ENCODE peak calls at places on chromosome 1, in ten cellular contexts. One of them, this sample, is unnamed.

GRCh38 chr1:119285482-119285881 is 83.1 kb upstream of the HAO2 start:
- DNase-seq in heart left ventricle: no peak
- DNase-seq in uterus: no peak
- DNase-seq in A549: peak; percentile 8
- DNase-seq in body of pancreas: no peak
- DNase-seq in adrenal gland: peak; percentile 23
- DNase-seq in stomach: no peak
- DNase-seq in H1: no peak
- DNase-seq in esophagus squamous epithelium: no peak
- DNase-seq in ovary: no peak
- DNase-seq in this sample: no peak

GRCh38 chr1:18348354-18348753 is 132.4 kb upstream of the KLHDC7A start:
- DNase-seq in A549: no peak
- DNase-seq in ovary: no peak
- DNase-seq in body of pancreas: no peak
- DNase-seq in heart left ventricle: no peak
- DNase-seq in uterus: no peak
- DNase-seq in stomach: no peak
- DNase-seq in H1: no peak
- DNase-seq in adrenal gland: no peak
- DNase-seq in esophagus squamous epithelium: no peak
- DNase-seq in this sample: no peak

GRCh38 chr1:78236711-78237110 is 190.9 kb downstream of the GIPC2 start:
- DNase-seq in H1: no peak
- DNase-seq in body of pancreas: no peak
- DNase-seq in ovary: no peak
- DNase-seq in heart left ventricle: no peak
- DNase-seq in esophagus squamous epithelium: no peak
- DNase-seq in A549: no peak
- DNase-seq in adrenal gland: no peak
- DNase-seq in uterus: no peak
- DNase-seq in stomach: no peak
- DNase-seq in this sample: no peak

GRCh38 chr1:194338241-194338948 is 1152.0 kb upstream of the B3GALT2 start:
- DNase-seq in uterus: no peak
- DNase-seq in stomach: no peak
- DNase-seq in ovary: no peak
- DNase-seq in A549: no peak
- DNase-seq in esophagus squamous epithelium: no peak
- DNase-seq in heart left ventricle: no peak
- DNase-seq in body of pancreas: no peak
- DNase-seq in adrenal gland: no peak
- DNase-seq in H1: no peak
- DNase-seq in this sample: no peak

GRCh38 chr1:2783435-2784397 is 17.8 kb downstream of the TTC34 start:
- DNase-seq in H1: no peak
- DNase-seq in ovary: no peak
- DNase-seq in body of pancreas: peak; percentile 1
- DNase-seq in esophagus squamous epithelium: no peak
- DNase-seq in heart left ventricle: no peak
- DNase-seq in stomach: no peak
- DNase-seq in uterus: no peak
- DNase-seq in A549: no peak
- DNase-seq in adrenal gland: no peak
- DNase-seq in this sample: no peak

GRCh38 chr1:63713627-63714481 is 60.0 kb upstream of the ROR1 start:
- DNase-seq in adrenal gland: no peak
- DNase-seq in H1: no peak
- DNase-seq in body of pancreas: peak; percentile 20
- DNase-seq in stomach: no peak
- DNase-seq in heart left ventricle: peak; percentile 36
- DNase-seq in uterus: no peak
- DNase-seq in esophagus squamous epithelium: no peak
- DNase-seq in ovary: no peak
- DNase-seq in A549: peak; percentile 42
- DNase-seq in this sample: no peak

GRCh38 chr1:200296091-200296661 is 113.7 kb downstream of the ZNF281 start:
- DNase-seq in heart left ventricle: no peak
- DNase-seq in uterus: no peak
- DNase-seq in stomach: no peak
- DNase-seq in ovary: no peak
- DNase-seq in H1: no peak
- DNase-seq in adrenal gland: no peak
- DNase-seq in A549: peak; percentile 32
- DNase-seq in esophagus squamous epithelium: no peak
- DNase-seq in body of pancreas: peak; percentile 34
- DNase-seq in this sample: no peak

GRCh38 chr1:185644531-185644930 is 89.7 kb upstream of the HMCN1 start:
- DNase-seq in body of pancreas: no peak
- DNase-seq in stomach: no peak
- DNase-seq in heart left ventricle: no peak
- DNase-seq in esophagus squamous epithelium: no peak
- DNase-seq in A549: peak; percentile 14
- DNase-seq in H1: no peak
- DNase-seq in uterus: no peak
- DNase-seq in adrenal gland: no peak
- DNase-seq in ovary: no peak
- DNase-seq in this sample: no peak

GRCh38 chr1:150015733-150016132 is 5.2 kb upstream of the OTUD7B start:
- DNase-seq in H1: no peak
- DNase-seq in heart left ventricle: no peak
- DNase-seq in body of pancreas: no peak
- DNase-seq in stomach: no peak
- DNase-seq in uterus: no peak
- DNase-seq in adrenal gland: no peak
- DNase-seq in ovary: no peak
- DNase-seq in A549: no peak
- DNase-seq in esophagus squamous epithelium: no peak
- DNase-seq in this sample: no peak

DNA sequence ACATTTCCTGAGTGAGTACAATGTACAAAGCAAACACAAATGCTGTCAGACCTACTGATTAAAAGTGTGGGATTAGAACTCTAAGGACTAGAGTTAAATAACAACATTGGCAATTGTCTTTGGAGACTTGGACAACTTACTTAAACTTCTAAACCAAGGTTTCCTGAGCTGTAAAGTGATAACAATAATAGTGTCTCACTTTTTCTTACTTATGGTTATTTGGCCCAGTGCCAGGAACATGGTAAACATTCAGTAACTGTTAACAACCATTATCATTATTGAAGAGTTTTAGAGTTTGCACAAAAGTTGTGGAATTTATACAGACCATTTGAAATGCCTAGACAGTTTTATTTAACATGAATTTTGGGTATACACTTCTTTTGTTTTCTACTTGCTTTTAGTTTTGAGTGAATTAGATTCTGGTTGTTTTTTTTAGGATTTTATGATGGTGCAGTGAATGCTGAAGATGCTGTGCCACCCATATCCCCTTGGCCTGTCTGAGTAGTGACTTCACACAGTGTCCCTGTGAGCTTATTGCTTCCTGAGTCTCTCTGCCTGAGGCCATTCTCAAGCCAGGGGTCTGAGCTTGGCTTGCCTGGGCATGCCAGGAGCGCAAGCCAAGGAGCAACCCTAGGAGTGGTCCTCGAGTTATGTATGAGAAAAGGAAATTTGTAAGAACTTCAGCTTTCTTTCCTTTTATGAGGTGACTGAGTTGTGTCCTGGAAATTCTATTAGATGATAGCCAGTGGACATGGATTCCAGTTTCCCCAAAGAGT is 932.8 kb downstream of the TTLL7 start:
- DNase-seq in heart left ventricle: no peak
- DNase-seq in body of pancreas: no peak
- DNase-seq in A549: no peak
- DNase-seq in uterus: no peak
- DNase-seq in stomach: no peak
- DNase-seq in H1: no peak
- DNase-seq in esophagus squamous epithelium: no peak
- DNase-seq in ovary: no peak
- DNase-seq in adrenal gland: no peak
- DNase-seq in this sample: no peak
- H3K4me3 ChIP-seq in heart left ventricle: no peak overlapping the region
- H3K4me3 ChIP-seq in body of pancreas: no peak overlapping the region
- H3K4me3 ChIP-seq in A549: no peak overlapping the region
- H3K4me3 ChIP-seq in uterus: no peak overlapping the region
- H3K4me3 ChIP-seq in stomach: no peak overlapping the region
- H3K4me3 ChIP-seq in H1: no peak overlapping the region
- H3K4me3 ChIP-seq in esophagus squamous epithelium: no peak overlapping the region
- H3K4me3 ChIP-seq in ovary: no peak overlapping the region
- H3K4me3 ChIP-seq in adrenal gland: no peak overlapping the region
- H3K4me3 ChIP-seq in this sample: no peak overlapping the region

GRCh38 chr1:111737216-111738132 is 1.7 kb downstream of the INKA2 start:
- DNase-seq in body of pancreas: no peak
- DNase-seq in H1: no peak
- DNase-seq in esophagus squamous epithelium: no peak
- DNase-seq in stomach: no peak
- DNase-seq in ovary: no peak
- DNase-seq in uterus: peak; percentile 10
- DNase-seq in A549: no peak
- DNase-seq in heart left ventricle: no peak
- DNase-seq in adrenal gland: no peak
- DNase-seq in this sample: no peak

GRCh38 chr1:111739984-111740765 is 980 bp upstream of the INKA2 start:
- DNase-seq in A549: peak; percentile 72
- DNase-seq in H1: peak; percentile 87
- DNase-seq in adrenal gland: peak; percentile 60
- DNase-seq in body of pancreas: peak; percentile 43
- DNase-seq in stomach: peak; percentile 69
- DNase-seq in ovary: peak; percentile 81
- DNase-seq in esophagus squamous epithelium: no peak
- DNase-seq in heart left ventricle: peak; percentile 84
- DNase-seq in uterus: peak; percentile 77
- DNase-seq in this sample: no peak

GRCh38 chr1:111739222-111739983 is at the start of gene INKA2:
- DNase-seq in esophagus squamous epithelium: peak; percentile 37
- DNase-seq in stomach: peak; percentile 91
- DNase-seq in A549: peak; percentile 86
- DNase-seq in uterus: peak; percentile 87
- DNase-seq in adrenal gland: peak; percentile 89
- DNase-seq in heart left ventricle: peak; percentile 95
- DNase-seq in ovary: peak; percentile 88
- DNase-seq in body of pancreas: peak; percentile 86
- DNase-seq in H1: peak; percentile 91
- DNase-seq in this sample: peak; percentile 73

GRCh38 chr1:111738133-111738435 is 1.1 kb downstream of the INKA2 start:
- DNase-seq in esophagus squamous epithelium: no peak
- DNase-seq in adrenal gland: no peak
- DNase-seq in stomach: no peak
- DNase-seq in ovary: no peak
- DNase-seq in uterus: no peak
- DNase-seq in heart left ventricle: no peak
- DNase-seq in H1: no peak
- DNase-seq in A549: no peak
- DNase-seq in body of pancreas: no peak
- DNase-seq in this sample: no peak

GRCh38 chr1:111738436-111739221 is 566 bp downstream of the INKA2 start:
- DNase-seq in stomach: peak; percentile 69
- DNase-seq in heart left ventricle: peak; percentile 92
- DNase-seq in adrenal gland: peak; percentile 59
- DNase-seq in uterus: peak; percentile 78
- DNase-seq in H1: peak; percentile 84
- DNase-seq in ovary: peak; percentile 75
- DNase-seq in A549: peak; percentile 67
- DNase-seq in body of pancreas: peak; percentile 64
- DNase-seq in esophagus squamous epithelium: no peak
- DNase-seq in this sample: peak; percentile 28
- TF ChIP-seq POLR2A in stomach: no peak
- TF ChIP-seq POLR2A in heart left ventricle: no peak
- TF ChIP-seq POLR2A in adrenal gland: no peak
- TF ChIP-seq POLR2A in uterus: peak; percentile 29
- TF ChIP-seq POLR2A in H1: no peak
- TF ChIP-seq POLR2A in ovary: peak; percentile 27
- TF ChIP-seq POLR2A in A549: peak; percentile 26
- TF ChIP-seq POLR2A in body of pancreas: no peak
- TF ChIP-seq POLR2A in esophagus squamous epithelium: no peak
- TF ChIP-seq POLR2A in this sample: peak; percentile 29

GRCh38 chr1:160606611-160607010 is 27.3 kb upstream of the CD84 start:
- DNase-seq in heart left ventricle: no peak
- DNase-seq in body of pancreas: no peak
- DNase-seq in esophagus squamous epithelium: no peak
- DNase-seq in A549: no peak
- DNase-seq in H1: no peak
- DNase-seq in adrenal gland: no peak
- DNase-seq in ovary: no peak
- DNase-seq in uterus: no peak
- DNase-seq in stomach: no peak
- DNase-seq in this sample: no peak
- H3K4me3 ChIP-seq in heart left ventricle: no peak overlapping the region
- H3K4me3 ChIP-seq in body of pancreas: no peak overlapping the region
- H3K4me3 ChIP-seq in esophagus squamous epithelium: no peak overlapping the region
- H3K4me3 ChIP-seq in A549: no peak overlapping the region
- H3K4me3 ChIP-seq in H1: no peak overlapping the region
- H3K4me3 ChIP-seq in adrenal gland: no peak overlapping the region
- H3K4me3 ChIP-seq in ovary: no peak overlapping the region
- H3K4me3 ChIP-seq in uterus: no peak overlapping the region
- H3K4me3 ChIP-seq in stomach: no peak overlapping the region
- H3K4me3 ChIP-seq in this sample: no peak overlapping the region

GRCh38 chr1:182388392-182389134 is 3.0 kb downstream of the GLUL start:
- DNase-seq in esophagus squamous epithelium: no peak
- DNase-seq in adrenal gland: no peak
- DNase-seq in stomach: no peak
- DNase-seq in body of pancreas: no peak
- DNase-seq in A549: no peak
- DNase-seq in uterus: no peak
- DNase-seq in ovary: no peak
- DNase-seq in heart left ventricle: no peak
- DNase-seq in H1: no peak
- DNase-seq in this sample: no peak

GRCh38 chr1:182391028-182391361 is 595 bp downstream of the GLUL start:
- DNase-seq in body of pancreas: no peak
- DNase-seq in heart left ventricle: no peak
- DNase-seq in H1: no peak
- DNase-seq in uterus: no peak
- DNase-seq in A549: no peak
- DNase-seq in stomach: no peak
- DNase-seq in adrenal gland: no peak
- DNase-seq in ovary: no peak
- DNase-seq in esophagus squamous epithelium: no peak
- DNase-seq in this sample: no peak

GRCh38 chr1:182387566-182387965 is 4.0 kb downstream of the GLUL start:
- DNase-seq in uterus: no peak
- DNase-seq in esophagus squamous epithelium: no peak
- DNase-seq in ovary: no peak
- DNase-seq in stomach: no peak
- DNase-seq in A549: no peak
- DNase-seq in H1: no peak
- DNase-seq in heart left ventricle: no peak
- DNase-seq in adrenal gland: no peak
- DNase-seq in body of pancreas: no peak
- DNase-seq in this sample: no peak

GRCh38 chr1:182391362-182392044 is at the start of gene GLUL:
- DNase-seq in esophagus squamous epithelium: peak; percentile 46
- DNase-seq in uterus: peak; percentile 94
- DNase-seq in stomach: peak; percentile 98
- DNase-seq in body of pancreas: peak; percentile 95
- DNase-seq in H1: peak; percentile 94
- DNase-seq in heart left ventricle: peak; percentile 95
- DNase-seq in A549: peak; percentile 62
- DNase-seq in ovary: peak; percentile 97
- DNase-seq in adrenal gland: peak; percentile 96
- DNase-seq in this sample: peak; percentile 92

GRCh38 chr1:182389619-182390047 is 2.0 kb downstream of the GLUL start:
- DNase-seq in stomach: no peak
- DNase-seq in ovary: no peak
- DNase-seq in A549: no peak
- DNase-seq in body of pancreas: peak; percentile 87
- DNase-seq in H1: no peak
- DNase-seq in esophagus squamous epithelium: no peak
- DNase-seq in heart left ventricle: peak; percentile 48
- DNase-seq in uterus: peak; percentile 36
- DNase-seq in adrenal gland: no peak
- DNase-seq in this sample: no peak
- TF ChIP-seq POLR2A in stomach: no peak
- TF ChIP-seq POLR2A in ovary: no peak
- TF ChIP-seq POLR2A in A549: no peak
- TF ChIP-seq POLR2A in body of pancreas: peak; percentile 54
- TF ChIP-seq POLR2A in H1: no peak
- TF ChIP-seq POLR2A in esophagus squamous epithelium: no peak
- TF ChIP-seq POLR2A in heart left ventricle: no peak
- TF ChIP-seq POLR2A in uterus: no peak
- TF ChIP-seq POLR2A in adrenal gland: no peak
- TF ChIP-seq POLR2A in this sample: peak; percentile 8